ENCODE peak calls at places on chromosomes 16 and 17, in four cellular contexts. One of them, this sample, is unnamed.

GRCh38 chr16:81353895-81354294 is 39.1 kb downstream of the GAN start:
- DNase-seq in fibroblast of lung: no peak
- DNase-seq in CD4-positive, alpha-beta memory T cell: no peak
- DNase-seq in ovary: no peak
- DNase-seq in this sample: no peak

GRCh38 chr17:38577645-38578173 is 28.0 kb downstream of the SRCIN1 start:
- DNase-seq in ovary: no peak
- DNase-seq in fibroblast of lung: no peak
- DNase-seq in CD4-positive, alpha-beta memory T cell: no peak
- DNase-seq in this sample: no peak

GRCh38 chr17:33674685-33675084 is 381.6 kb upstream of the ASIC2 start:
- DNase-seq in fibroblast of lung: peak
- DNase-seq in ovary: peak
- DNase-seq in CD4-positive, alpha-beta memory T cell: peak
- DNase-seq in this sample: no peak

GRCh38 chr16:2691491-2692248 is 9.3 kb downstream of the KCTD5 start:
- DNase-seq in CD4-positive, alpha-beta memory T cell: no peak
- DNase-seq in ovary: peak
- DNase-seq in fibroblast of lung: no peak
- DNase-seq in this sample: no peak

GRCh38 chr16:89828870-89829629 is 775 bp downstream of the SPIRE2 start:
- DNase-seq in CD4-positive, alpha-beta memory T cell: no peak
- DNase-seq in fibroblast of lung: no peak
- DNase-seq in ovary: peak
- DNase-seq in this sample: no peak

GRCh38 chr17:49913226-49914095 is 55.5 kb upstream of the DLX4 start:
- DNase-seq in ovary: no peak
- DNase-seq in CD4-positive, alpha-beta memory T cell: no peak
- DNase-seq in fibroblast of lung: no peak
- DNase-seq in this sample: no peak

GRCh38 chr16:20851601-20852000 is 45.3 kb downstream of the REXO5 start:
- DNase-seq in fibroblast of lung: peak
- DNase-seq in CD4-positive, alpha-beta memory T cell: no peak
- DNase-seq in ovary: peak
- DNase-seq in this sample: peak

GRCh38 chr17:3695723-3696411 is at the start of gene P2RX5:
- DNase-seq in fibroblast of lung: no peak
- DNase-seq in CD4-positive, alpha-beta memory T cell: peak
- DNase-seq in ovary: no peak
- DNase-seq in this sample: no peak

GRCh38 chr16:10181196-10182162 is 749 bp downstream of the GRIN2A start:
- DNase-seq in ovary: peak
- DNase-seq in fibroblast of lung: peak
- DNase-seq in CD4-positive, alpha-beta memory T cell: peak
- DNase-seq in this sample: no peak

GRCh38 chr17:66947311-66947710 is 17.2 kb upstream of the CACNG4 start:
- DNase-seq in CD4-positive, alpha-beta memory T cell: no peak
- DNase-seq in fibroblast of lung: no peak
- DNase-seq in ovary: no peak
- DNase-seq in this sample: no peak

GRCh38 chr17:77125432-77125901 is 15.3 kb upstream of the SEC14L1 start:
- DNase-seq in ovary: no peak
- DNase-seq in fibroblast of lung: peak
- DNase-seq in CD4-positive, alpha-beta memory T cell: no peak
- DNase-seq in this sample: no peak

GRCh38 chr17:6427284-6427781 is 7.6 kb downstream of the AIPL1 start:
- DNase-seq in ovary: no peak
- DNase-seq in fibroblast of lung: peak
- DNase-seq in CD4-positive, alpha-beta memory T cell: peak
- DNase-seq in this sample: no peak

GRCh38 chr16:22225060-22225459 is 19.0 kb downstream of the EEF2K start:
- DNase-seq in ovary: no peak
- DNase-seq in fibroblast of lung: no peak
- DNase-seq in CD4-positive, alpha-beta memory T cell: no peak
- DNase-seq in this sample: no peak

GRCh38 chr17:2138318-2138717 is 83.4 kb downstream of the HIC1 start:
- DNase-seq in ovary: no peak
- DNase-seq in fibroblast of lung: peak
- DNase-seq in CD4-positive, alpha-beta memory T cell: no peak
- DNase-seq in this sample: no peak

GRCh38 chr16:14398014-14398717 is 231.9 kb downstream of the PARN start:
- DNase-seq in CD4-positive, alpha-beta memory T cell: no peak
- DNase-seq in ovary: no peak
- DNase-seq in fibroblast of lung: no peak
- DNase-seq in this sample: no peak

GRCh38 chr17:43641416-43641815 is 20.3 kb downstream of the MEOX1 start:
- DNase-seq in ovary: no peak
- DNase-seq in fibroblast of lung: no peak
- DNase-seq in CD4-positive, alpha-beta memory T cell: no peak
- DNase-seq in this sample: no peak

GRCh38 chr16:88856122-88856827 is 472 bp downstream of the GALNS start:
- DNase-seq in CD4-positive, alpha-beta memory T cell: no peak
- DNase-seq in ovary: peak
- DNase-seq in fibroblast of lung: no peak
- DNase-seq in this sample: no peak

GRCh38 chr17:19238167-19238505 is 970 bp downstream of the EPN2 start:
- DNase-seq in CD4-positive, alpha-beta memory T cell: no peak
- DNase-seq in ovary: peak
- DNase-seq in fibroblast of lung: no peak
- DNase-seq in this sample: no peak

GRCh38 chr16:3182608-3183444 is 5.2 kb upstream of the OR1F1 start:
- DNase-seq in fibroblast of lung: peak
- DNase-seq in ovary: no peak
- DNase-seq in CD4-positive, alpha-beta memory T cell: no peak
- DNase-seq in this sample: no peak

GRCh38 chr17:39767147-39767546 is 29.4 kb downstream of the GRB7 start:
- DNase-seq in fibroblast of lung: no peak
- DNase-seq in ovary: no peak
- DNase-seq in CD4-positive, alpha-beta memory T cell: no peak
- DNase-seq in this sample: no peak

GRCh38 chr17:79137015-79137770 is 62.6 kb downstream of the ENGASE start:
- DNase-seq in CD4-positive, alpha-beta memory T cell: no peak
- DNase-seq in fibroblast of lung: no peak
- DNase-seq in ovary: no peak
- DNase-seq in this sample: no peak

GRCh38 chr16:85553436-85554113 is 59.5 kb upstream of the GSE1 start:
- DNase-seq in ovary: peak
- DNase-seq in CD4-positive, alpha-beta memory T cell: peak
- DNase-seq in fibroblast of lung: peak
- DNase-seq in this sample: no peak

GRCh38 chr17:30271102-30271501 is 20.6 kb downstream of the BLMH start:
- DNase-seq in fibroblast of lung: peak
- DNase-seq in ovary: no peak
- DNase-seq in CD4-positive, alpha-beta memory T cell: no peak
- DNase-seq in this sample: no peak

GRCh38 chr17:80871341-80871740 is 120.3 kb upstream of the CHMP6 start:
- DNase-seq in CD4-positive, alpha-beta memory T cell: no peak
- DNase-seq in ovary: peak
- DNase-seq in fibroblast of lung: no peak
- DNase-seq in this sample: no peak

GRCh38 chr16:35196313-35196712 is 1736.9 kb downstream of the TP53TG3F start:
- DNase-seq in CD4-positive, alpha-beta memory T cell: no peak
- DNase-seq in fibroblast of lung: no peak
- DNase-seq in ovary: no peak
- DNase-seq in this sample: peak

GRCh38 chr16:71358464-71359031 is at the start of gene CALB2:
- DNase-seq in fibroblast of lung: peak
- DNase-seq in CD4-positive, alpha-beta memory T cell: peak
- DNase-seq in ovary: peak
- DNase-seq in this sample: no peak

GRCh38 chr16:67910162-67910561 is 17.1 kb downstream of the PSKH1 start:
- DNase-seq in ovary: no peak
- DNase-seq in CD4-positive, alpha-beta memory T cell: no peak
- DNase-seq in fibroblast of lung: peak
- DNase-seq in this sample: no peak

GRCh38 chr17:4490109-4490591 is 8.5 kb upstream of the SPNS2 start:
- DNase-seq in ovary: no peak
- DNase-seq in fibroblast of lung: no peak
- DNase-seq in CD4-positive, alpha-beta memory T cell: no peak
- DNase-seq in this sample: no peak

GRCh38 chr16:59658572-59658971 is 924.5 kb upstream of the GOT2 start:
- DNase-seq in fibroblast of lung: no peak
- DNase-seq in ovary: no peak
- DNase-seq in CD4-positive, alpha-beta memory T cell: no peak
- DNase-seq in this sample: no peak

GRCh38 chr17:15398291-15398690 is 56.9 kb upstream of the TEKT3 start:
- DNase-seq in CD4-positive, alpha-beta memory T cell: no peak
- DNase-seq in fibroblast of lung: peak
- DNase-seq in ovary: no peak
- DNase-seq in this sample: no peak

GRCh38 chr16:57167951-57168350 is 17.9 kb downstream of the PSME3IP1 start:
- DNase-seq in ovary: no peak
- DNase-seq in CD4-positive, alpha-beta memory T cell: peak
- DNase-seq in fibroblast of lung: peak
- DNase-seq in this sample: no peak

GRCh38 chr16:1929105-1929504 is 10.9 kb upstream of the HS3ST6 start:
- DNase-seq in ovary: no peak
- DNase-seq in fibroblast of lung: peak
- DNase-seq in CD4-positive, alpha-beta memory T cell: no peak
- DNase-seq in this sample: no peak

GRCh38 chr17:51467336-51467735 is 207.0 kb downstream of the UTP18 start:
- DNase-seq in fibroblast of lung: no peak
- DNase-seq in ovary: no peak
- DNase-seq in CD4-positive, alpha-beta memory T cell: no peak
- DNase-seq in this sample: no peak

DNA sequence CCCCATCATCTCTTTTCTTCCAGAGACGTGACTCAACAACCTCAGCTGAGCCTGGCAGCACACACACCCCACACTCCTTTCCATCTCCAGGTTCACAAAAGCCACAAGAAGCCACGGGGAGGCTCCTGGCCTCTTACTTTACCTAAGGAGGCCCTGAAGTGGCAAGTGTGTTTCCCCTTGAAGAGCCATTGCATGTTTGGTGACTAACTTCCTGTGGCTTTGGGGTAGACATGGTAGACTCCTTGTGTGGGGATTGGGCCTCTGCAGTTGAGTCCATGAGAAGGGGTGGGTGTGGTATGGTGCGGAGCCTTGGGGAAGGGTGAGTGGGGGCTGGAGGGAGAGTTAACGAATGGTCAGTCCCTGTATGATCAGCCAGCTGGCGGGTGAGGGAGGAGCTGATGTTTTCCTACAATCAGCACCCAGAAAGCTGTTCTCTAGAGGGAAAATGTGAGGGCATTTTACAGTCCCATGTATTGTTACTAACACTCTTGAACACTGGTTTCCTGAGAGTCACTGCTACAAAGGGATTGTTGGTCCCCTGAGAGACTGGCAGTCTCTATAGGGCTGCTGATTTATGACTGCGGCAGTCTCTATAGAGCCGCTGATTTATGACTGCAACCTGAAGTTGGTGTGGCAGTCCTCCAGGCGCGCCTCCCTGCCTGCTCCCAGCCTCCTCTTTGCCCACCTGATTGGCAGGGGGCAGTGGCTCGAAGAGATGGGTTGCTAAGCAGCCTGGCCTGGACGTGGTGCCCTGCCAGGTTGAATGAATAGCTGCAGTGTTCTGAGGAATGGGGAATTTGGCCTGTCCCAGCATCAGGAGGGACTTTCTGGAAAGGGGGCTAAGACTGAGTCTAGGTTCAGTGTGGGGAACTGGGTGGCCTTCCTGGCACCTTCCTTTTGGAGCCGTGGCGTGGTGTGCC is 24.5 kb downstream of the SAP30BP start:
- DNase-seq in fibroblast of lung: no peak
- DNase-seq in ovary: no peak
- DNase-seq in CD4-positive, alpha-beta memory T cell: no peak
- DNase-seq in this sample: no peak
- H3K27ac ChIP-seq in fibroblast of lung: no peak
- H3K27ac ChIP-seq in ovary: no peak
- H3K27ac ChIP-seq in CD4-positive, alpha-beta memory T cell: no peak
- H3K27ac ChIP-seq in this sample: peak

GRCh38 chr17:82655038-82655479 is 6.8 kb upstream of the WDR45B start:
- DNase-seq in fibroblast of lung: no peak
- DNase-seq in CD4-positive, alpha-beta memory T cell: no peak
- DNase-seq in ovary: no peak
- DNase-seq in this sample: no peak

GRCh38 chr17:82653651-82654528 is 5.6 kb upstream of the WDR45B start:
- DNase-seq in fibroblast of lung: no peak
- DNase-seq in CD4-positive, alpha-beta memory T cell: no peak
- DNase-seq in ovary: peak
- DNase-seq in this sample: no peak

GRCh38 chr17:82657926-82658325 is 9.7 kb upstream of the WDR45B start:
- DNase-seq in ovary: no peak
- DNase-seq in fibroblast of lung: no peak
- DNase-seq in CD4-positive, alpha-beta memory T cell: no peak
- DNase-seq in this sample: no peak

GRCh38 chr17:82656266-82656665 is 8.0 kb upstream of the WDR45B start:
- DNase-seq in fibroblast of lung: no peak
- DNase-seq in ovary: no peak
- DNase-seq in CD4-positive, alpha-beta memory T cell: no peak
- DNase-seq in this sample: no peak

GRCh38 chr17:82655523-82655922 is 7.3 kb upstream of the WDR45B start:
- DNase-seq in fibroblast of lung: no peak
- DNase-seq in CD4-positive, alpha-beta memory T cell: no peak
- DNase-seq in ovary: no peak
- DNase-seq in this sample: no peak
- H3K27ac ChIP-seq in fibroblast of lung: no peak
- H3K27ac ChIP-seq in CD4-positive, alpha-beta memory T cell: no peak
- H3K27ac ChIP-seq in ovary: peak
- H3K27ac ChIP-seq in this sample: no peak

DNA sequence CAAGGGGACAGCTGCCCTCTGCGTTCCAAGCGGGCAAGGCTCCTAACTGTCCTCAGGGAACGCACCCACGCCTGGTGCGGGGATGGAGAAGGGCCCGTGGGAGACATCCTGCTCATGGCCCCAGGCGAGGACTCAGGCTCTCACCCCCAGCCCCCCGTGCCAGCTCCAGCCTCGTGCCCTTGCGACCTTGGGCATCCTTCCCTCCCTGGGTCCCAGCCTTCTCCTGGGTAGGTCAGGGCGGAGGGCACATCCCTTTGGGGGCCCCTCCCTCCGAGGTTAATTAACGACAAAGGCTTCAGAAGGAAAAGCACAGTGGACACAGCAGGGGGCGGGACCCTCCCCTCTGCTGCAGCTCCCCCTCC is 3.0 kb downstream of the PGAP6 start:
- DNase-seq in ovary: peak
- DNase-seq in fibroblast of lung: no peak
- DNase-seq in CD4-positive, alpha-beta memory T cell: no peak
- DNase-seq in this sample: no peak
- H3K27ac ChIP-seq in ovary: no peak
- H3K27ac ChIP-seq in fibroblast of lung: no peak
- H3K27ac ChIP-seq in CD4-positive, alpha-beta memory T cell: no peak
- H3K27ac ChIP-seq in this sample: no peak

GRCh38 chr17:36623281-36623680 is 21.9 kb downstream of the MRM1 start:
- DNase-seq in ovary: no peak
- DNase-seq in fibroblast of lung: no peak
- DNase-seq in CD4-positive, alpha-beta memory T cell: no peak
- DNase-seq in this sample: no peak

GRCh38 chr17:36627101-36627500 is 25.7 kb downstream of the MRM1 start:
- DNase-seq in fibroblast of lung: no peak
- DNase-seq in ovary: no peak
- DNase-seq in CD4-positive, alpha-beta memory T cell: no peak
- DNase-seq in this sample: no peak

GRCh38 chr17:36629252-36629847 is 28.0 kb downstream of the MRM1 start:
- DNase-seq in fibroblast of lung: peak
- DNase-seq in ovary: peak
- DNase-seq in CD4-positive, alpha-beta memory T cell: peak
- DNase-seq in this sample: no peak

GRCh38 chr17:36628576-36628975 is 27.2 kb downstream of the MRM1 start:
- DNase-seq in CD4-positive, alpha-beta memory T cell: no peak
- DNase-seq in fibroblast of lung: no peak
- DNase-seq in ovary: no peak
- DNase-seq in this sample: no peak

GRCh38 chr17:36625188-36625587 is 23.8 kb downstream of the MRM1 start:
- DNase-seq in fibroblast of lung: no peak
- DNase-seq in ovary: no peak
- DNase-seq in CD4-positive, alpha-beta memory T cell: no peak
- DNase-seq in this sample: no peak
- H3K27ac ChIP-seq in fibroblast of lung: no peak
- H3K27ac ChIP-seq in ovary: no peak
- H3K27ac ChIP-seq in CD4-positive, alpha-beta memory T cell: no peak
- H3K27ac ChIP-seq in this sample: no peak